ENCODE peak calls at places on chromosomes 1 and 21, in four cellular contexts. O is NAMALWA, R is NCI-H226, X is smooth muscle cell of the brain vasculature. G is an unnamed sample.

GRCh38 chr1:242524571-242525359 is at the start of gene PLD5:
- DNase-seq in O (no peak), R (no peak), X (no peak), G (no peak)

GRCh38 chr1:150813028-150813707 is 5.1 kb upstream of the CTSK start:
- DNase-seq in O (peak; percentile 38), R (peak; percentile 24), X (no peak), G (peak; percentile 72)

GRCh38 chr1:46937270-46937669 is 4.0 kb downstream of the CYP4A11 start:
- DNase-seq in O (no peak), R (no peak), X (no peak), G (no peak)

GRCh38 chr1:115343200-115343737 is 5.2 kb upstream of the NGF start:
- DNase-seq in O (peak; percentile 36), R (no peak), X (no peak), G (no peak)

GRCh38 chr21:33976082-33976979 is 60.7 kb upstream of the ATP5PO start:
- DNase-seq in O (peak; percentile 14), R (peak; percentile 95), X (no peak), G (peak; percentile 88)

GRCh38 chr1:97245682-97246081 is 524.1 kb downstream of the PTBP2 start:
- DNase-seq in O (no peak), R (no peak), X (no peak), G (no peak)

GRCh38 chr1:231279081-231279480 is 38.1 kb downstream of the GNPAT start:
- DNase-seq in O (no peak), R (no peak), X (peak; percentile 45), G (no peak)

GRCh38 chr1:9689011-9689706 is 37.6 kb downstream of the PIK3CD start:
- DNase-seq in O (peak; percentile 76), R (peak; percentile 65), X (no peak), G (peak; percentile 62)

GRCh38 chr1:170131984-170132383 is 13.8 kb upstream of the NTMT2 start:
- DNase-seq in O (no peak), R (no peak), X (no peak), G (no peak)

GRCh38 chr21:23950344-23950743 is 1656.9 kb downstream of the MRPL39 start:
- DNase-seq in O (no peak), R (no peak), X (no peak), G (no peak)

GRCh38 chr21:31660134-31660565 is 657 bp downstream of the SOD1 start:
- DNase-seq in O (peak; percentile 42), R (no peak), X (no peak), G (no peak)

GRCh38 chr1:118250232-118250631 is 65.2 kb upstream of the SPAG17 start:
- DNase-seq in O (no peak), R (no peak), X (no peak), G (no peak)

GRCh38 chr1:226355679-226356583 is 47.0 kb upstream of the LIN9 start:
- DNase-seq in O (peak; percentile 86), R (no peak), X (no peak), G (no peak)

GRCh38 chr1:93180723-93181613 is at the start of gene CCDC18:
- DNase-seq in O (peak; percentile 81), R (no peak), X (no peak), G (no peak)

GRCh38 chr1:232186936-232187335 is 443.0 kb downstream of the SIPA1L2 start:
- DNase-seq in O (no peak), R (no peak), X (no peak), G (no peak)

GRCh38 chr1:70627910-70628309 is 216.8 kb downstream of the CTH start:
- DNase-seq in O (peak; percentile 9), R (peak; percentile 8), X (no peak), G (no peak)

GRCh38 chr21:29318354-29318753 is 19.6 kb downstream of the BACH1 start:
- DNase-seq in O (no peak), R (no peak), X (no peak), G (no peak)

GRCh38 chr1:31932491-31933316 is 5.5 kb downstream of the PTP4A2 start:
- DNase-seq in O (peak; percentile 71), R (no peak), X (no peak), G (no peak)

GRCh38 chr1:41455479-41456271 is 28.8 kb downstream of the EDN2 start:
- DNase-seq in O (no peak), R (peak; percentile 88), X (no peak), G (peak; percentile 87)

GRCh38 chr1:150692720-150693119 is 4.2 kb downstream of the GOLPH3L start:
- DNase-seq in O (no peak), R (no peak), X (no peak), G (no peak)

GRCh38 chr1:180981596-180982387 is 40.9 kb downstream of the STX6 start:
- DNase-seq in O (peak; percentile 30), R (no peak), X (peak; percentile 76), G (no peak)

GRCh38 chr1:6727535-6727934 is 25.9 kb upstream of the DNAJC11 start:
- DNase-seq in O (peak; percentile 91), R (peak; percentile 45), X (peak; percentile 32), G (peak; percentile 16)

GRCh38 chr1:18999287-18999852 is 42.9 kb upstream of the IFFO2 start:
- DNase-seq in O (no peak), R (no peak), X (no peak), G (no peak)

GRCh38 chr1:1954015-1954414 is 34.9 kb upstream of the TMEM52 start:
- DNase-seq in O (no peak), R (no peak), X (no peak), G (no peak)

GRCh38 chr1:159996653-159997052 is 35.1 kb downstream of the PIGM start:
- DNase-seq in O (no peak), R (peak; percentile 93), X (no peak), G (peak; percentile 63)

GRCh38 chr1:111290104-111290503 is 547 bp upstream of the CHIA start:
- DNase-seq in O (no peak), R (no peak), X (no peak), G (no peak)

GRCh38 chr1:196180847-196181593 is 427.2 kb downstream of the KCNT2 start:
- DNase-seq in O (no peak), R (peak; percentile 94), X (peak; percentile 41), G (peak; percentile 67)

GRCh38 chr1:10862743-10863335 is 66.4 kb upstream of the CASZ1 start:
- DNase-seq in O (no peak), R (no peak), X (no peak), G (no peak)

GRCh38 chr1:44310006-44310405 is 45.1 kb downstream of the ERI3 start:
- DNase-seq in O (no peak), R (no peak), X (no peak), G (no peak)

GRCh38 chr1:71698186-71698585 is 584.2 kb downstream of the NEGR1 start:
- DNase-seq in O (no peak), R (no peak), X (no peak), G (no peak)

GRCh38 chr1:201721131-201722049 is 107.6 kb upstream of the IPO9 start:
- DNase-seq in O (no peak), R (peak; percentile 23), X (no peak), G (peak; percentile 32)

GRCh38 chr1:241666419-241666818 is 14.3 kb downstream of the WDR64 start:
- DNase-seq in O (no peak), R (no peak), X (no peak), G (no peak)

GRCh38 chr1:111801071-111801850 is 45.6 kb downstream of the DDX20 start:
- DNase-seq in O (no peak), R (no peak), X (no peak), G (no peak)

G was measured in kidney glomerular epithelial cell.